ENCODE peak calls at places on chromosomes 3 and 15, in seven cellular contexts. J, P, Y, T, A, W and M are unnamed samples.

GRCh38 chr3:102059145-102059943 is 210.0 kb downstream of the NFKBIZ start:
- DNase-seq in A (peak; percentile 59), P (no peak), J (no peak), Y (no peak), W (no peak), T (no peak), M (no peak)

GRCh38 chr15:35139822-35140221 is 54.7 kb upstream of the NANOGP8 start:
- DNase-seq in P (no peak), Y (no peak), W (no peak), A (no peak), T (no peak), J (no peak), M (no peak)

GRCh38 chr3:149414557-149415231 is 37.2 kb upstream of the TM4SF1 start:
- DNase-seq in P (no peak), W (no peak), Y (no peak), A (no peak), T (no peak), J (no peak), M (no peak)

GRCh38 chr3:15102833-15103232 is 3.9 kb upstream of the RBSN start:
- DNase-seq in P (no peak), A (no peak), T (no peak), J (no peak), Y (no peak), W (no peak), M (no peak)

GRCh38 chr3:171792549-171792948 is 17.7 kb downstream of the PLD1 start:
- DNase-seq in T (no peak), P (no peak), J (no peak), W (no peak), A (no peak), Y (no peak), M (no peak)

GRCh38 chr3:136787226-136787793 is 31.6 kb upstream of the SLC35G2 start:
- DNase-seq in A (peak; percentile 52), J (peak; percentile 1), Y (no peak), W (no peak), P (no peak), T (no peak), M (no peak)

GRCh38 chr3:44955917-44956316 is 20.1 kb downstream of the ZDHHC3 start:
- DNase-seq in P (no peak), W (no peak), Y (no peak), J (no peak), A (no peak), T (no peak), M (no peak)

GRCh38 chr3:15405448-15406050 is 21.8 kb downstream of the METTL6 start:
- DNase-seq in Y (no peak), A (peak; percentile 50), P (no peak), W (peak; percentile 21), J (no peak), T (no peak), M (no peak)

GRCh38 chr3:69326821-69327433 is 59.0 kb downstream of the FRMD4B start:
- DNase-seq in Y (no peak), A (peak; percentile 50), P (peak; percentile 15), J (peak; percentile 2), T (no peak), W (no peak), M (no peak)

GRCh38 chr3:120550546-120550945 is 45.6 kb upstream of the NDUFB4 start:
- DNase-seq in J (no peak), Y (no peak), T (no peak), W (no peak), A (no peak), P (no peak), M (no peak)

GRCh38 chr3:6827453-6827852 is 33.5 kb upstream of the GRM7 start:
- DNase-seq in A (no peak), Y (no peak), J (no peak), T (no peak), P (no peak), W (no peak), M (no peak)

GRCh38 chr15:91128028-91128427 is 28.0 kb downstream of the SV2B start:
- DNase-seq in T (no peak), P (no peak), A (no peak), J (no peak), W (no peak), Y (no peak), M (no peak)

GRCh38 chr3:132016061-132017041 is 18.5 kb downstream of the CPNE4 start:
- DNase-seq in T (no peak), Y (no peak), P (no peak), W (no peak), A (no peak), J (no peak), M (no peak)

GRCh38 chr3:56754753-56755365 is 46.9 kb downstream of the ARHGEF3 start:
- DNase-seq in A (peak; percentile 41), Y (no peak), J (peak; percentile 9), W (no peak), T (no peak), P (peak; percentile 12), M (no peak)

GRCh38 chr3:86967062-86967461 is 23.9 kb downstream of the VGLL3 start:
- DNase-seq in Y (no peak), A (no peak), J (no peak), T (no peak), W (no peak), P (no peak), M (no peak)

GRCh38 chr3:23567917-23568316 is 237.8 kb upstream of the UBE2E1 start:
- DNase-seq in Y (no peak), P (no peak), W (peak; percentile 88), A (no peak), J (no peak), T (no peak), M (no peak)

GRCh38 chr15:84582583-84583157 is 18.1 kb upstream of the ZSCAN2 start:
- DNase-seq in W (no peak), A (no peak), P (no peak), J (no peak), T (no peak), Y (no peak), M (no peak)

GRCh38 chr15:48602358-48603122 is 43.0 kb downstream of the FBN1 start:
- DNase-seq in T (no peak), P (no peak), W (peak; percentile 63), J (no peak), A (no peak), Y (no peak), M (no peak)

GRCh38 chr3:104323226-104323625 is 1043.5 kb upstream of the ALCAM start:
- DNase-seq in A (no peak), J (no peak), Y (no peak), W (no peak), P (no peak), T (no peak), M (no peak)

GRCh38 chr3:159854500-159855124 is 134.0 kb upstream of the IL12A start:
- DNase-seq in A (no peak), J (no peak), Y (no peak), W (peak; percentile 81), P (no peak), T (no peak), M (no peak)

GRCh38 chr3:10339376-10339955 is 18.6 kb upstream of the SEC13 start:
- DNase-seq in A (no peak), P (no peak), J (no peak), T (no peak), Y (no peak), W (no peak), M (no peak)

GRCh38 chr15:39365161-39365560 is 215.7 kb upstream of the THBS1 start:
- DNase-seq in W (peak; percentile 73), J (no peak), T (no peak), P (no peak), Y (no peak), A (no peak), M (no peak)

GRCh38 chr15:74632601-74633000 is 17.0 kb downstream of the CLK3 start:
- DNase-seq in J (no peak), A (no peak), P (no peak), W (no peak), Y (no peak), T (peak; percentile 64), M (no peak)

GRCh38 chr3:23565376-23565775 is 240.4 kb upstream of the UBE2E1 start:
- DNase-seq in W (no peak), P (no peak), A (no peak), J (no peak), T (no peak), Y (no peak), M (no peak)

GRCh38 chr3:76242886-76243753 is 457.8 kb upstream of the ZNF717 start:
- DNase-seq in W (no peak), A (no peak), T (no peak), P (no peak), Y (no peak), J (no peak), M (no peak)

GRCh38 chr3:142029052-142029642 is 120.2 kb downstream of the TFDP2 start:
- DNase-seq in T (no peak), J (no peak), Y (no peak), A (peak; percentile 28), W (no peak), P (no peak), M (no peak)

GRCh38 chr3:134545818-134546217 is 60.0 kb downstream of the CEP63 start:
- DNase-seq in Y (no peak), W (no peak), A (no peak), J (no peak), T (no peak), P (no peak), M (no peak)

GRCh38 chr15:40069178-40070165 is 30.5 kb upstream of the SRP14 start:
- DNase-seq in A (peak; percentile 81), Y (peak; percentile 92), T (peak; percentile 95), J (no peak), P (no peak), W (peak; percentile 62), M (no peak)

GRCh38 chr3:30289324-30289723 is 317.1 kb upstream of the TGFBR2 start:
- DNase-seq in A (no peak), W (no peak), J (no peak), P (no peak), Y (no peak), T (no peak), M (no peak)

GRCh38 chr3:133855772-133856171 is 39.9 kb downstream of the RAB6B start:
- DNase-seq in A (no peak), P (no peak), T (no peak), J (no peak), Y (no peak), W (no peak), M (no peak)

GRCh38 chr3:148648685-148649352 is 48.9 kb upstream of the AGTR1 start:
- DNase-seq in Y (no peak), P (no peak), A (no peak), T (no peak), J (no peak), W (peak; percentile 33), M (no peak)

GRCh38 chr15:59751552-59752413 is 62.7 kb upstream of the BNIP2 start:
- DNase-seq in W (no peak), T (no peak), Y (no peak), A (no peak), P (no peak), J (no peak), M (no peak)